ENCODE peak calls at places on chromosomes 13 and 19, in five cellular contexts. X is Karpas-422, D is neuronal stem cell, N is aorta, Z is SJCRH30. B is an unnamed sample.

GRCh38 chr13:106343831-106344230 is 191.6 kb downstream of the EFNB2 start:
- DNase-seq in X (no peak), D (no peak), Z (no peak), N (no peak), B (no peak)

GRCh38 chr19:22502766-22503165 is 80.6 kb upstream of the ZNF98 start:
- DNase-seq in D (no peak), X (no peak), N (no peak), Z (no peak), B (no peak)

GRCh38 chr19:36931684-36932083 is 15.6 kb downstream of the ZNF568 start:
- DNase-seq in X (no peak), Z (no peak), N (no peak), D (no peak), B (no peak)

GRCh38 chr13:70960841-70961443 is 852.7 kb upstream of the KLHL1 start:
- DNase-seq in N (no peak), X (no peak), Z (peak; percentile 8), D (peak; percentile 29), B (peak; percentile 69)

GRCh38 chr19:41886761-41887710 is 4.1 kb downstream of the ARHGEF1 start:
- DNase-seq in X (no peak), Z (no peak), N (no peak), D (no peak), B (no peak)

GRCh38 chr19:262125-262524 is 29.1 kb downstream of the PLPP2 start:
- DNase-seq in Z (no peak), D (no peak), N (no peak), X (no peak), B (no peak)

GRCh38 chr13:110869805-110870706 is 44.8 kb downstream of the ANKRD10 start:
- DNase-seq in N (peak; percentile 98), X (no peak), Z (peak; percentile 95), D (no peak), B (no peak)

GRCh38 chr13:97267418-97268059 is 45.4 kb downstream of the MBNL2 start:
- DNase-seq in N (no peak), Z (no peak), D (no peak), X (no peak), B (no peak)

GRCh38 chr13:59538512-59538911 is 625.2 kb downstream of the DIAPH3 start:
- DNase-seq in X (no peak), N (no peak), D (no peak), Z (no peak), B (no peak)

GRCh38 chr13:44971656-44972595 is 17.3 kb downstream of the NUFIP1 start:
- DNase-seq in X (no peak), N (no peak), Z (no peak), D (no peak), B (peak; percentile 30)

GRCh38 chr19:2532252-2533071 is 56.5 kb downstream of the GADD45B start:
- DNase-seq in D (no peak), X (no peak), Z (no peak), N (no peak), B (no peak)

GRCh38 chr13:48804836-48805601 is 151.3 kb downstream of the CYSLTR2 start:
- DNase-seq in D (no peak), Z (no peak), X (no peak), N (no peak), B (no peak)

GRCh38 chr13:48318014-48318713 is 14.6 kb downstream of the RB1 start:
- DNase-seq in Z (no peak), N (peak; percentile 46), X (no peak), D (no peak), B (no peak)

GRCh38 chr13:39349391-39349790 is 253.6 kb downstream of the LHFPL6 start:
- DNase-seq in N (no peak), X (no peak), Z (no peak), D (no peak), B (no peak)

GRCh38 chr13:51959773-51960172 is 51.5 kb downstream of the ATP7B start:
- DNase-seq in D (no peak), Z (no peak), X (no peak), N (no peak), B (no peak)

GRCh38 chr19:36041831-36042230 is 9.2 kb upstream of the CLIP3 start:
- DNase-seq in X (no peak), Z (no peak), N (no peak), D (no peak), B (peak; percentile 36)

GRCh38 chr19:54332149-54332548 is 6.8 kb downstream of the LILRA4 start:
- DNase-seq in X (no peak), Z (no peak), N (no peak), D (no peak), B (no peak)

GRCh38 chr13:94115054-94115453 is 364.4 kb downstream of the DCT start:
- DNase-seq in Z (no peak), N (no peak), X (no peak), D (no peak), B (no peak)

GRCh38 chr19:52935434-52935833 is 12.2 kb upstream of the ZNF888 start:
- DNase-seq in X (no peak), N (no peak), D (no peak), Z (no peak), B (no peak)

GRCh38 chr19:6576869-6577281 is 14.1 kb downstream of the CD70 start:
- DNase-seq in D (no peak), N (no peak), X (peak; percentile 49), Z (no peak), B (peak; percentile 59)

GRCh38 chr13:103140001-103140671 is 73.9 kb upstream of the SLC10A2 start:
- DNase-seq in Z (peak; percentile 13), D (no peak), X (peak; percentile 84), N (no peak), B (peak; percentile 38)

GRCh38 chr13:46232281-46232680 is 20.6 kb downstream of the LRRC63 start:
- DNase-seq in N (no peak), X (no peak), Z (no peak), D (no peak), B (no peak)

GRCh38 chr19:8194528-8195275 is 14.5 kb upstream of the CERS4 start:
- DNase-seq in N (peak; percentile 58), D (no peak), Z (no peak), X (peak; percentile 56), B (no peak)

GRCh38 chr13:82330499-82330898 is 1551.8 kb downstream of the SLITRK1 start:
- DNase-seq in N (no peak), Z (no peak), X (peak; percentile 70), D (no peak), B (no peak)

GRCh38 chr13:47680752-47681151 is 320.3 kb downstream of the SUCLA2 start:
- DNase-seq in X (no peak), N (no peak), Z (no peak), D (no peak), B (no peak)

GRCh38 chr19:28601723-28602440 is 611.1 kb downstream of the UQCRFS1 start:
- DNase-seq in X (no peak), D (no peak), Z (no peak), N (no peak), B (no peak)

GRCh38 chr13:98719527-98720250 is 32.8 kb downstream of the SLC15A1 start:
- DNase-seq in N (no peak), D (no peak), Z (no peak), X (no peak), B (no peak)

GRCh38 chr19:39200818-39201145 is 3.3 kb downstream of the SYCN start:
- DNase-seq in X (no peak), D (no peak), Z (no peak), N (no peak), B (no peak)

GRCh38 chr19:18109731-18110671 is 12.4 kb downstream of the MAST3 start:
- DNase-seq in N (peak; percentile 73), X (peak; percentile 78), D (no peak), Z (no peak), B (peak; percentile 66)

GRCh38 chr13:40596484-40596883 is 70.0 kb downstream of the FOXO1 start:
- DNase-seq in X (peak; percentile 75), N (no peak), Z (no peak), D (no peak), B (no peak)
- H3K4me1 ChIP-seq in X (peaks cover 100% of the 10 kb centered on the region), N (peaks cover 4% of the 10 kb centered on the region), Z (peaks cover 8% of the 10 kb centered on the region), D (no peaks in the 10 kb centered on the region), B (peaks cover 7% of the 10 kb centered on the region)

DNA sequence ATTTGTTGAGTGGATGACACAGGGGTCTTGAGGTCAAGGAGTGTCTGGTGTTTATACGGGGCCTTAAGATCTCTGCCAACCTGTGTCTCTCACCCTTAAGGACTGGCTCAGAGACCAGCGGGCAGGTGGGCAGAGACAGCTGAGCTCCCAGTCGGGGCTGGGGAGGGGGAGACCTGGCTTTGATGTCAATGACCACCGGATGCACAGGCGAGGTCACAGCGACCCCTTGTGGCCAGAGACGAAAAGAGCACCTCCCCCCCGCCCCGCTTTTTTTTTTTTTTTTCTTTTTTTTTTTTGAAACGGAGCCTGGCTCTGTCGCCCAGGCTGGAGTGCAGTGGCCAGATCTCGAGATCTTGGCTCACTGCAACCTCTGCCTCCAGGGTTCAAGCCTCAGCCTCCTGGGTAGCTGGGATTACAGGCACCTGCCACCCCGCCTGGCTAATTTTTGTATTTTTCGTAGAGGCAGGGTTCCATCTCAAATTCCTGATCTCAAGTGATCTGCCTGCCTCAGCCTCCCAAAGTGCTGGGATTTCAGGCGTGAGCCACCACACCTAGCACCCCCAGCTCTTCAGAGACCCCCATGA is 12.1 kb upstream of the KLK14 start:
- DNase-seq in N (no peak), D (peak; percentile 72), Z (peak; percentile 39), X (peak; percentile 81), B (peak; percentile 72)
- H3K4me1 ChIP-seq in N (no peaks in the 10 kb centered on the region), D (no peaks in the 10 kb centered on the region), Z (no peaks in the 10 kb centered on the region), X (no peaks in the 10 kb centered on the region), B (no peaks in the 10 kb centered on the region)

GRCh38 chr13:113813070-113813748 is 50.7 kb downstream of the GAS6 start:
- DNase-seq in X (no peak), Z (no peak), N (no peak), D (no peak), B (no peak)

GRCh38 chr13:113815151-113816058 is 48.5 kb downstream of the GAS6 start:
- DNase-seq in N (no peak), D (no peak), Z (no peak), X (peak; percentile 96), B (no peak)

GRCh38 chr13:113812140-113813036 is 51.5 kb downstream of the GAS6 start:
- DNase-seq in X (no peak), Z (no peak), D (no peak), N (no peak), B (no peak)

GRCh38 chr13:113814435-113814821 is 49.4 kb downstream of the GAS6 start:
- DNase-seq in X (no peak), D (no peak), Z (peak; percentile 46), N (no peak), B (no peak)

GRCh38 chr13:113813749-113814434 is 50.0 kb downstream of the GAS6 start:
- DNase-seq in X (no peak), N (no peak), D (no peak), Z (no peak), B (no peak)
- H3K4me1 ChIP-seq in X (peaks cover 9% of the 10 kb centered on the region), N (no peaks in the 10 kb centered on the region), D (peaks cover 5% of the 10 kb centered on the region), Z (peaks cover 7% of the 10 kb centered on the region), B (no peaks in the 10 kb centered on the region)

DNA sequence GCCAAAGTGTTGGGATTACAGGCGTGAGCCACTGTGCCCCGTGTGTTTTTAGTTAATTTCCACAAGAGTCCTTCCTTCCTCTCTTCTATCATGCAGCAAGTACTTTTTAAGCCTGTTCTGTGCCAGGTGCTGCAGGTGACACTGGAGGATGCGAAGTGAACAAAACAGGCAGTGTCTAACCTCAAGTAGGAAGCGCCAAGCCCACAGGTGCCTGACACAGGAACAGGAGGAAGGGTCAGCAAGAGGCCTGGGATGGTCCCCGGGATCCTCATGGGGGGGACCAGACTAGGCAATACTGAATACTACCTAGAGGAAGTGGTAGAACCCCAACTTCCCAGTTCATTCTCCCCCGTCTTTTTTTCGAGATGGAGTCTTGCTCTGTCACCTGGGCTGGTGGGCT is 1.8 kb upstream of the CALR start:
- DNase-seq in D (no peak), X (no peak), Z (no peak), N (no peak), B (no peak)
- H3K4me1 ChIP-seq in D (peaks cover 35% of the 10 kb centered on the region), X (peaks cover 50% of the 10 kb centered on the region), Z (peaks cover 22% of the 10 kb centered on the region), N (no peaks in the 10 kb centered on the region), B (peaks cover 34% of the 10 kb centered on the region)

B was measured in HAP-1.